ENCODE peak calls at places on chromosomes 3 and 15, in seven cellular contexts. T is activated T-cell treated with anti-CD3 and anti-CD28 coated beads for 1 hour; X is AG10803; D is kidney glomerular epithelial cell; S is CMK; M is stimulated activated CD8-positive, alpha-beta memory T cell treated with anti-CD3 and anti-CD28 coated beads, Interleukin-4, amount 100 ng/mL, for 1 hour; Z is activated T-helper 1 cell treated with Interleukin-2 at 50 U/mL for 16 hours. B is an unnamed sample.

GRCh38 chr3:65422154-65422553 is 616.6 kb downstream of the MAGI1 start:
- DNase-seq in T (no peak), X (no peak), D (no peak), S (no peak), M (no peak), Z (no peak), B (no peak)

GRCh38 chr15:47294765-47295259 is 422.5 kb upstream of the SEMA6D start:
- DNase-seq in T (no peak), X (no peak), D (no peak), S (no peak), M (no peak), Z (no peak), B (peak; percentile 52)

GRCh38 chr3:151875759-151876158 is 2.3 kb downstream of the SUCNR1 start:
- DNase-seq in T (no peak), X (no peak), D (peak; percentile 35), S (no peak), M (no peak), Z (no peak), B (no peak)

GRCh38 chr15:68429691-68430470 is 2.1 kb downstream of the ITGA11 start:
- DNase-seq in T (no peak), X (peak; percentile 86), D (no peak), S (no peak), M (no peak), Z (no peak), B (peak; percentile 52)

GRCh38 chr15:77483426-77483825 is 62.7 kb downstream of the HMG20A start:
- DNase-seq in T (no peak), X (no peak), D (no peak), S (no peak), M (no peak), Z (no peak), B (no peak)

GRCh38 chr3:14174483-14174882 is 3.9 kb downstream of the XPC start:
- DNase-seq in T (no peak), X (no peak), D (no peak), S (no peak), M (no peak), Z (no peak), B (peak; percentile 31)

GRCh38 chr3:144085964-144086363 is 114.3 kb downstream of the DIPK2A start:
- DNase-seq in T (no peak), X (peak; percentile 5), D (no peak), S (no peak), M (no peak), Z (no peak), B (no peak)

GRCh38 chr3:142651711-142652110 is 55.5 kb downstream of the PLS1 start:
- DNase-seq in T (no peak), X (no peak), D (no peak), S (no peak), M (no peak), Z (no peak), B (no peak)

GRCh38 chr15:36004891-36005508 is 459.0 kb upstream of the DPH6 start:
- DNase-seq in T (no peak), X (no peak), D (no peak), S (no peak), M (no peak), Z (no peak), B (no peak)

GRCh38 chr3:39267631-39268553 is 11.9 kb downstream of the CX3CR1 start:
- DNase-seq in T (peak; percentile 36), X (no peak), D (no peak), S (peak; percentile 67), M (peak; percentile 49), Z (peak; percentile 33), B (no peak)

GRCh38 chr15:68298882-68299381 is 21.4 kb downstream of the FEM1B start:
- DNase-seq in T (no peak), X (no peak), D (no peak), S (no peak), M (no peak), Z (no peak), B (peak; percentile 44)

GRCh38 chr15:55319537-55320325 is 709 bp downstream of the PIGB start:
- DNase-seq in T (no peak), X (peak; percentile 53), D (no peak), S (no peak), M (no peak), Z (no peak), B (no peak)

GRCh38 chr3:184314700-184315505 is 497 bp downstream of the EIF4G1 start:
- DNase-seq in T (peak; percentile 53), X (peak; percentile 86), D (no peak), S (no peak), M (peak; percentile 45), Z (peak; percentile 60), B (peak; percentile 89)

GRCh38 chr3:43883729-43884396 is 193.1 kb downstream of the ABHD5 start:
- DNase-seq in T (no peak), X (no peak), D (no peak), S (no peak), M (no peak), Z (no peak), B (no peak)

GRCh38 chr15:68713874-68714273 is 106.8 kb downstream of the ANP32A start:
- DNase-seq in T (no peak), X (no peak), D (no peak), S (no peak), M (no peak), Z (no peak), B (no peak)

GRCh38 chr3:11757929-11758328 is 88.8 kb downstream of the TAMM41 start:
- DNase-seq in T (no peak), X (no peak), D (no peak), S (no peak), M (no peak), Z (no peak), B (no peak)

B was measured in adipocyte.